ENCODE peak calls at places on chromosomes 3 and 15, in five cellular contexts. C is IMR-90, S is GM23248, Q is OCI-LY7, B is fibroblast of lung. M is an unnamed sample.
A peak's percentile ranks its signal among the peaks of the same experiment; 100 is the strongest.

GRCh38 chr3:10357592-10358308 is 36.8 kb upstream of the SEC13 start:
- DNase-seq in C (peak; percentile 95), S (peak; percentile 97), Q (peak; percentile 80), B (peak; percentile 93), M (no peak)

GRCh38 chr3:103388214-103388613 is 953.4 kb downstream of the ZPLD1 start:
- DNase-seq in C (peak; percentile 67), S (peak; percentile 0), Q (no peak), B (peak; percentile 66), M (no peak)

GRCh38 chr3:101143002-101143401 is 149.8 kb upstream of the ABI3BP start:
- DNase-seq in C (no peak), S (no peak), Q (no peak), B (no peak), M (no peak)

GRCh38 chr3:187281191-187281714 is 10.3 kb downstream of the MASP1 start:
- DNase-seq in C (peak; percentile 98), S (peak; percentile 91), Q (no peak), B (peak; percentile 90), M (no peak)

GRCh38 chr3:56131976-56132590 is 336.2 kb downstream of the ERC2 start:
- DNase-seq in C (peak; percentile 95), S (peak; percentile 94), Q (no peak), B (peak; percentile 94), M (no peak)

GRCh38 chr3:156135921-156136655 is 15.7 kb downstream of the KCNAB1 start:
- DNase-seq in C (no peak), S (no peak), Q (no peak), B (no peak), M (peak; percentile 35)

GRCh38 chr3:147120029-147120428 is 286.3 kb downstream of the ZIC4 start:
- DNase-seq in C (peak; percentile 45), S (peak; percentile 58), Q (no peak), B (peak; percentile 70), M (no peak)

GRCh38 chr3:194877311-194878119 is 191.8 kb downstream of the FAM43A start:
- DNase-seq in C (no peak), S (peak; percentile 33), Q (no peak), B (no peak), M (no peak)

GRCh38 chr3:139299261-139300132 is 44.3 kb upstream of the MRPS22 start:
- DNase-seq in C (peak; percentile 61), S (peak; percentile 74), Q (no peak), B (peak; percentile 25), M (no peak)

GRCh38 chr15:99823346-99823745 is 90.1 kb upstream of the LYSMD4 start:
- DNase-seq in C (no peak), S (no peak), Q (no peak), B (no peak), M (no peak)

GRCh38 chr3:61802772-61803171 is 241.4 kb downstream of the PTPRG start:
- DNase-seq in C (no peak), S (no peak), Q (no peak), B (no peak), M (no peak)

GRCh38 chr15:52679232-52680040 is at the start of gene ATOSA:
- DNase-seq in C (peak; percentile 84), S (peak; percentile 96), Q (peak; percentile 93), B (peak; percentile 85), M (peak; percentile 87)

GRCh38 chr15:34647569-34648334 is 64.3 kb upstream of the GOLGA8B start:
- DNase-seq in C (peak; percentile 14), S (no peak), Q (no peak), B (no peak), M (no peak)

GRCh38 chr15:96354731-96355560 is 24.4 kb downstream of the NR2F2 start:
- DNase-seq in C (peak; percentile 90), S (peak; percentile 92), Q (no peak), B (peak; percentile 93), M (no peak)

GRCh38 chr15:81899730-81900129 is 146.1 kb downstream of the MEX3B start:
- DNase-seq in C (no peak), S (no peak), Q (no peak), B (no peak), M (no peak)

GRCh38 chr3:10423171-10423882 is 82.1 kb downstream of the ATP2B2 start:
- DNase-seq in C (no peak), S (no peak), Q (no peak), B (no peak), M (no peak)

GRCh38 chr3:88113311-88114162 is 36.2 kb upstream of the C3orf38 start:
- DNase-seq in C (peak; percentile 70), S (peak; percentile 74), Q (peak; percentile 72), B (peak; percentile 80), M (peak; percentile 71)

DNA sequence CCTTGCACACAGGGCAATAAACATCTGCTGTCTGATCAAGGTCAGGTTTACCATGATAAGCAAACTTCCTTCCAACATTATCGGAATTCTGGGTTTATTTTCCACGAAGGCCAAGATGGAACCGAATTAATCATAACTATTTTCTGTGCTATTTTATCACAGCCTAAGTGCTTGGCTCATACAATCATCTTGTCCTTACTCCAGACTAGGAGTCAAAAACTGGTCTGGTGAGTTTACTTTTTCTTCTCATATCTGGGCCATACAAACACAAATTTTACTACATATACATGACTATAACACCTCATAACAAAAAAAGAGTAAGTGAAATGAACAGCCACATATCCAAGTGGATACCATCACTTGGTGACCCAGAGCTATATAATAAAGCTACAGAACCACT is 2.3 kb downstream of the FBN1 start:
- DNase-seq in C (no peak), S (peak; percentile 56), Q (no peak), B (no peak), M (no peak)
- H3K4me2 ChIP-seq in C (peak overlapping the region; percentile 99), S (peak overlapping the region; percentile 93), Q (no peak overlapping the region), B (peak overlapping the region; percentile 73), M (no peak overlapping the region)

GRCh38 chr15:92638709-92639365 is 16.7 kb downstream of the FAM174B start:
- DNase-seq in C (no peak), S (no peak), Q (no peak), B (no peak), M (no peak)

GRCh38 chr15:92636401-92636949 is 19.1 kb downstream of the FAM174B start:
- DNase-seq in C (no peak), S (no peak), Q (no peak), B (no peak), M (no peak)

GRCh38 chr15:92636950-92637481 is 18.6 kb downstream of the FAM174B start:
- DNase-seq in C (no peak), S (no peak), Q (no peak), B (no peak), M (no peak)

GRCh38 chr15:92637621-92638020 is 18.0 kb downstream of the FAM174B start:
- DNase-seq in C (no peak), S (no peak), Q (no peak), B (no peak), M (no peak)

GRCh38 chr15:92638291-92638708 is 17.3 kb downstream of the FAM174B start:
- DNase-seq in C (peak; percentile 20), S (no peak), Q (no peak), B (peak; percentile 57), M (no peak)
- H3K27ac ChIP-seq in C (peak overlapping the region; percentile 76), S (no peak overlapping the region), Q (no peak overlapping the region), B (no peak overlapping the region), M (no peak overlapping the region)

DNA sequence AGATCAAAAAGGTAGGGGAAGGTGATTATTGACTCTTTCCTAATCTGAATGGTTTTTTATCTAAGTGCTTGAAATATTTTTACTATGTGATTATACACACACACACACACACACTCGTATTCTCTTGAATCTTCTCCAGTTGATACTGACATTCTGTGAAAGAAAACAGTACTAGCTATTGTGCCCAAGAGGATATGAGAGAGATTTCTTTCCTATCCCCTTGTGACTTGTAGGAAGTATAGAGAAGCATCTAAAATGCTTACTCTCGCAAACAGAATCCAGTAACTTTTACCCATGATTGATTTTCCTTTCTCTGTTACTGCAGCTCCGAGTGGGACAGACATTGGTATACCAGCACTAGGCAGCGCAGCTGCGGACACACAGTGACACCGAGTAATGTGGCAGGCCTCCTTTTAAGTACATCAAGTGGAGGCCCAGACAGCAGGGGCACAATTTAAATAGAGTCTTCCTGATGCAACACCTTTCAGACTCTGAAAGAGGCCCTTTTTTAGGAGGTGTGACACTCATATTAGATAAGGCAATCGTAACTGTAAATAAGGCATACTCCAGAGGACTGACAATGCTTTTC is 421.0 kb upstream of the CNTN4 start:
- DNase-seq in C (no peak), S (no peak), Q (no peak), B (no peak), M (no peak)
- H3K9me3 ChIP-seq in C (peaks cover 11% of the 10 kb centered on the region), S (no peaks in the 10 kb centered on the region), Q (no peaks in the 10 kb centered on the region), B (no peaks in the 10 kb centered on the region), M (no peaks in the 10 kb centered on the region)

DNA sequence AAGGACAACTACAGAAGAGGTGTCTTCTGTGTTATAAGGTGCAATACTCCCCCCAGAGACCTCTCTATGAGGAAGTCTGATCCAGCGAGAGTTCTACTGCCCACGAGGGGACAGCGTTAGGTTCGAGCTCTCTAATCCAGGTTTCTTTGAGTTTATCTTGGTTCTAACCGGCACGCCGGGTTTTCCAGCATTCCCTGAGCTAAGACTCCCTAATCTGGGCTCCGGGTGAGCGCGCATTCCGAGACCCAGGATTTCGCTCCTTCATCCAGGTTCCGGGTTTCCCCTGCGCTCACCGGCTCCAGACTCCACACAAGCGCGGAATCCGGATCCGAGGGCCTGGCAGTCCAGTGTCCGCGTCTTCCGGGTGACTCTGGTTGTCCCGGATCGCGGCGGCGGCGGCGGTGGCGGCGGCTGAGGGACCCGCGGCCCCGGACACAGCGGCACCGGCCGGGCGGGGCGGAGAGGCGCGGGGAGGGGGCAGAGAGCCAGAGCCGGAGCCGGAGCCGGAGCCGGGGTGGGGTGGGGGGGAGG is at the start of gene ZNF609:
- DNase-seq in C (peak; percentile 94), S (peak; percentile 96), Q (peak; percentile 90), B (peak; percentile 94), M (peak; percentile 91)
- H3K4me2 ChIP-seq in C (peak within 1 kb of the TSS; percentile 96), S (peak within 1 kb of the TSS; percentile 84), Q (peak within 1 kb of the TSS; percentile 90), B (peak within 1 kb of the TSS; percentile 95), M (peak within 1 kb of the TSS; percentile 82)

GRCh38 chr3:164683516-164683915 is 394.8 kb downstream of the SI start:
- DNase-seq in C (no peak), S (no peak), Q (no peak), B (no peak), M (no peak)
- H3K27ac ChIP-seq in C (no peak overlapping the region), S (no peak overlapping the region), Q (no peak overlapping the region), B (no peak overlapping the region), M (no peak overlapping the region)

DNA sequence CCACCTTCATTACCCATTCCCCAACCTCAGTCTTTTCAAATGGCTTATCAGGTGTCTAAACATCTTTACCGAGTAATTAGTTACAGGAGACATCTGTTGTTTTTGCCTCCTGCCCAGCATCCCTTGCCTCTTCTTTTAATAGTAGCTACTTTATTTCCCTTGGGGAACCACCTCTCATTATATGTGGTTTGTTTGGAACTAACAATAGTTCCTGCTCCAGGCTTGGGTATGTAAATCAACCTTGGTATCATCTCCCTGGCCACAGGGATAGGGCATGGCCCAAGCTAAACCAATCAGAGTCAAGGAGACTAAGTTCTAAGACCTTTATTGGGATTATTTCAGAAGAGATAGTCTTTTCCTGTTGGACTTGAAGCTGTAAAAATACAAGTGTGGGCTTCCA is 76.6 kb downstream of the ETV5 start:
- DNase-seq in C (no peak), S (no peak), Q (no peak), B (no peak), M (no peak)
- H3K9me3 ChIP-seq in C (no peaks in the 10 kb centered on the region), S (no peaks in the 10 kb centered on the region), Q (no peaks in the 10 kb centered on the region), B (no peaks in the 10 kb centered on the region), M (no peaks in the 10 kb centered on the region)

M was measured in DND-41.